ENCODE peak calls at places on chromosomes 6 and 20, in six cellular contexts. One of them, this sample, is unnamed.
A peak's percentile ranks its signal among the peaks of the same experiment; 100 is the strongest.

GRCh38 chr6:151784441-151785214 is 22.9 kb upstream of the ESR1 start:
- DNase-seq in CD8-positive, alpha-beta memory T cell: no peak
- DNase-seq in neural progenitor cell: no peak
- DNase-seq in left lung: no peak
- DNase-seq in mesenchymal stem cell: no peak
- DNase-seq in fibroblast of lung: peak; percentile 5
- DNase-seq in this sample: no peak

GRCh38 chr6:89348372-89348771 is 4.2 kb downstream of the UBE2J1 start:
- DNase-seq in fibroblast of lung: peak; percentile 79
- DNase-seq in left lung: no peak
- DNase-seq in mesenchymal stem cell: no peak
- DNase-seq in neural progenitor cell: no peak
- DNase-seq in CD8-positive, alpha-beta memory T cell: no peak
- DNase-seq in this sample: no peak

GRCh38 chr20:16898433-16898832 is 150.3 kb downstream of the OTOR start:
- DNase-seq in CD8-positive, alpha-beta memory T cell: no peak
- DNase-seq in fibroblast of lung: peak; percentile 5
- DNase-seq in neural progenitor cell: no peak
- DNase-seq in mesenchymal stem cell: peak; percentile 48
- DNase-seq in left lung: no peak
- DNase-seq in this sample: no peak

GRCh38 chr6:139650941-139651340 is 276.5 kb upstream of the CITED2 start:
- DNase-seq in left lung: no peak
- DNase-seq in mesenchymal stem cell: peak; percentile 41
- DNase-seq in fibroblast of lung: no peak
- DNase-seq in CD8-positive, alpha-beta memory T cell: no peak
- DNase-seq in neural progenitor cell: no peak
- DNase-seq in this sample: no peak

GRCh38 chr6:45741437-45742166 is 274.1 kb downstream of the CLIC5 start:
- DNase-seq in left lung: peak; percentile 80
- DNase-seq in mesenchymal stem cell: no peak
- DNase-seq in neural progenitor cell: no peak
- DNase-seq in CD8-positive, alpha-beta memory T cell: no peak
- DNase-seq in fibroblast of lung: peak; percentile 36
- DNase-seq in this sample: no peak

GRCh38 chr6:169975286-169975685 is 223.9 kb downstream of the ERMARD start:
- DNase-seq in fibroblast of lung: no peak
- DNase-seq in CD8-positive, alpha-beta memory T cell: no peak
- DNase-seq in neural progenitor cell: no peak
- DNase-seq in left lung: peak; percentile 61
- DNase-seq in mesenchymal stem cell: no peak
- DNase-seq in this sample: peak; percentile 17

GRCh38 chr20:36941403-36941835 is 10.1 kb downstream of the SAMHD1 start:
- DNase-seq in fibroblast of lung: no peak
- DNase-seq in left lung: no peak
- DNase-seq in mesenchymal stem cell: no peak
- DNase-seq in CD8-positive, alpha-beta memory T cell: no peak
- DNase-seq in neural progenitor cell: no peak
- DNase-seq in this sample: no peak

GRCh38 chr20:37376791-37377190 is 30.9 kb downstream of the SRC start:
- DNase-seq in mesenchymal stem cell: no peak
- DNase-seq in left lung: no peak
- DNase-seq in neural progenitor cell: no peak
- DNase-seq in fibroblast of lung: no peak
- DNase-seq in CD8-positive, alpha-beta memory T cell: no peak
- DNase-seq in this sample: no peak

GRCh38 chr6:107458687-107459282 is 579 bp downstream of the PDSS2 start:
- DNase-seq in CD8-positive, alpha-beta memory T cell: peak; percentile 14
- DNase-seq in neural progenitor cell: no peak
- DNase-seq in left lung: no peak
- DNase-seq in fibroblast of lung: peak; percentile 31
- DNase-seq in mesenchymal stem cell: peak; percentile 61
- DNase-seq in this sample: peak; percentile 13

GRCh38 chr6:1553562-1554088 is 56.1 kb upstream of the FOXC1 start:
- DNase-seq in left lung: no peak
- DNase-seq in fibroblast of lung: no peak
- DNase-seq in neural progenitor cell: no peak
- DNase-seq in CD8-positive, alpha-beta memory T cell: no peak
- DNase-seq in mesenchymal stem cell: no peak
- DNase-seq in this sample: no peak

GRCh38 chr20:4694076-4694475 is 27.6 kb upstream of the PRND start:
- DNase-seq in CD8-positive, alpha-beta memory T cell: no peak
- DNase-seq in left lung: no peak
- DNase-seq in mesenchymal stem cell: no peak
- DNase-seq in fibroblast of lung: no peak
- DNase-seq in neural progenitor cell: no peak
- DNase-seq in this sample: no peak

GRCh38 chr6:68233623-68234022 is 401.5 kb upstream of the ADGRB3 start:
- DNase-seq in mesenchymal stem cell: peak; percentile 62
- DNase-seq in neural progenitor cell: no peak
- DNase-seq in fibroblast of lung: peak; percentile 56
- DNase-seq in left lung: no peak
- DNase-seq in CD8-positive, alpha-beta memory T cell: no peak
- DNase-seq in this sample: no peak

GRCh38 chr6:158283304-158284005 is 28.8 kb upstream of the TULP4 start:
- DNase-seq in left lung: no peak
- DNase-seq in fibroblast of lung: peak; percentile 67
- DNase-seq in mesenchymal stem cell: peak; percentile 12
- DNase-seq in CD8-positive, alpha-beta memory T cell: peak; percentile 7
- DNase-seq in neural progenitor cell: peak; percentile 70
- DNase-seq in this sample: no peak

GRCh38 chr20:63742381-63743024 is 2.9 kb downstream of the SLC2A4RG start:
- DNase-seq in fibroblast of lung: no peak
- DNase-seq in mesenchymal stem cell: no peak
- DNase-seq in CD8-positive, alpha-beta memory T cell: no peak
- DNase-seq in left lung: peak; percentile 70
- DNase-seq in neural progenitor cell: no peak
- DNase-seq in this sample: no peak

DNA sequence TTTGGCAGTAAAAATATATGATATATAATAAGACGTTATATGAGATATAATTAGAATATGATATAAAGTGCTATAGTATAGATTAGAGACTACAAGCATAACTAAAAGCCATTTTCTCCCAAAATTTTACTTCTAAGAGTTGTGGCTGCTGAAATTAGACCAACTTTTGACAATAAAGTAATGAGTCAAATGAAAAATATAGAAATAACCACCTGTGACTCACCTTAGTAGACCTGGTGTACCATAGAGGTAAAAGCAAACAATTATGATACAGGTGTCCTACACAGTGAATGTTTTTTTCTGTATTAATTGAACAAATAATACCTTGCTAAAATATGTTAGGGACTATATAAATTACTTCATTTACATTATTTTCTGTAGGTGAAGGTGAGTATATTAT is 482.9 kb upstream of the MAN1A1 start:
- DNase-seq in neural progenitor cell: no peak
- DNase-seq in left lung: no peak
- DNase-seq in fibroblast of lung: no peak
- DNase-seq in CD8-positive, alpha-beta memory T cell: no peak
- DNase-seq in mesenchymal stem cell: no peak
- DNase-seq in this sample: no peak
- H3K27ac ChIP-seq in neural progenitor cell: no peak overlapping the region
- H3K27ac ChIP-seq in left lung: no peak overlapping the region
- H3K27ac ChIP-seq in fibroblast of lung: no peak overlapping the region
- H3K27ac ChIP-seq in CD8-positive, alpha-beta memory T cell: no peak overlapping the region
- H3K27ac ChIP-seq in mesenchymal stem cell: no peak overlapping the region
- H3K27ac ChIP-seq in this sample: no peak overlapping the region

GRCh38 chr20:44703183-44703925 is 11.8 kb upstream of the CCN5 start:
- DNase-seq in CD8-positive, alpha-beta memory T cell: no peak
- DNase-seq in fibroblast of lung: no peak
- DNase-seq in mesenchymal stem cell: no peak
- DNase-seq in left lung: no peak
- DNase-seq in neural progenitor cell: no peak
- DNase-seq in this sample: no peak

GRCh38 chr20:44702776-44703175 is 12.4 kb upstream of the CCN5 start:
- DNase-seq in left lung: no peak
- DNase-seq in CD8-positive, alpha-beta memory T cell: no peak
- DNase-seq in fibroblast of lung: peak; percentile 94
- DNase-seq in neural progenitor cell: no peak
- DNase-seq in mesenchymal stem cell: peak; percentile 95
- DNase-seq in this sample: peak; percentile 79

GRCh38 chr20:44705364-44706094 is 9.6 kb upstream of the CCN5 start:
- DNase-seq in left lung: no peak
- DNase-seq in mesenchymal stem cell: no peak
- DNase-seq in neural progenitor cell: no peak
- DNase-seq in CD8-positive, alpha-beta memory T cell: no peak
- DNase-seq in fibroblast of lung: no peak
- DNase-seq in this sample: no peak

GRCh38 chr20:44703956-44704488 is 11.1 kb upstream of the CCN5 start:
- DNase-seq in left lung: no peak
- DNase-seq in CD8-positive, alpha-beta memory T cell: no peak
- DNase-seq in neural progenitor cell: no peak
- DNase-seq in mesenchymal stem cell: no peak
- DNase-seq in fibroblast of lung: no peak
- DNase-seq in this sample: no peak

GRCh38 chr20:44704551-44704971 is 10.6 kb upstream of the CCN5 start:
- DNase-seq in neural progenitor cell: no peak
- DNase-seq in left lung: peak; percentile 43
- DNase-seq in mesenchymal stem cell: peak; percentile 55
- DNase-seq in CD8-positive, alpha-beta memory T cell: no peak
- DNase-seq in fibroblast of lung: peak; percentile 83
- DNase-seq in this sample: no peak
- H3K27me3 ChIP-seq in neural progenitor cell: no peaks in the 10 kb centered on the region
- H3K27me3 ChIP-seq in left lung: no peaks in the 10 kb centered on the region
- H3K27me3 ChIP-seq in mesenchymal stem cell: no peaks in the 10 kb centered on the region
- H3K27me3 ChIP-seq in CD8-positive, alpha-beta memory T cell: no peaks in the 10 kb centered on the region
- H3K27me3 ChIP-seq in fibroblast of lung: peaks cover 2% of the 10 kb centered on the region
- H3K27me3 ChIP-seq in this sample: no peaks in the 10 kb centered on the region

GRCh38 chr6:24909281-24910216 is 26.2 kb downstream of the RIPOR2 start:
- DNase-seq in fibroblast of lung: no peak
- DNase-seq in neural progenitor cell: no peak
- DNase-seq in left lung: no peak
- DNase-seq in CD8-positive, alpha-beta memory T cell: no peak
- DNase-seq in mesenchymal stem cell: no peak
- DNase-seq in this sample: no peak

GRCh38 chr6:24910331-24910849 is 25.4 kb downstream of the RIPOR2 start:
- DNase-seq in fibroblast of lung: peak; percentile 30
- DNase-seq in neural progenitor cell: peak; percentile 45
- DNase-seq in mesenchymal stem cell: no peak
- DNase-seq in CD8-positive, alpha-beta memory T cell: no peak
- DNase-seq in left lung: peak; percentile 76
- DNase-seq in this sample: peak; percentile 58

GRCh38 chr6:24908555-24908954 is 27.2 kb downstream of the RIPOR2 start:
- DNase-seq in CD8-positive, alpha-beta memory T cell: no peak
- DNase-seq in neural progenitor cell: no peak
- DNase-seq in fibroblast of lung: no peak
- DNase-seq in left lung: no peak
- DNase-seq in mesenchymal stem cell: no peak
- DNase-seq in this sample: no peak

GRCh38 chr6:24911983-24912382 is 23.8 kb downstream of the RIPOR2 start:
- DNase-seq in fibroblast of lung: no peak
- DNase-seq in neural progenitor cell: no peak
- DNase-seq in CD8-positive, alpha-beta memory T cell: no peak
- DNase-seq in left lung: no peak
- DNase-seq in mesenchymal stem cell: no peak
- DNase-seq in this sample: no peak

DNA sequence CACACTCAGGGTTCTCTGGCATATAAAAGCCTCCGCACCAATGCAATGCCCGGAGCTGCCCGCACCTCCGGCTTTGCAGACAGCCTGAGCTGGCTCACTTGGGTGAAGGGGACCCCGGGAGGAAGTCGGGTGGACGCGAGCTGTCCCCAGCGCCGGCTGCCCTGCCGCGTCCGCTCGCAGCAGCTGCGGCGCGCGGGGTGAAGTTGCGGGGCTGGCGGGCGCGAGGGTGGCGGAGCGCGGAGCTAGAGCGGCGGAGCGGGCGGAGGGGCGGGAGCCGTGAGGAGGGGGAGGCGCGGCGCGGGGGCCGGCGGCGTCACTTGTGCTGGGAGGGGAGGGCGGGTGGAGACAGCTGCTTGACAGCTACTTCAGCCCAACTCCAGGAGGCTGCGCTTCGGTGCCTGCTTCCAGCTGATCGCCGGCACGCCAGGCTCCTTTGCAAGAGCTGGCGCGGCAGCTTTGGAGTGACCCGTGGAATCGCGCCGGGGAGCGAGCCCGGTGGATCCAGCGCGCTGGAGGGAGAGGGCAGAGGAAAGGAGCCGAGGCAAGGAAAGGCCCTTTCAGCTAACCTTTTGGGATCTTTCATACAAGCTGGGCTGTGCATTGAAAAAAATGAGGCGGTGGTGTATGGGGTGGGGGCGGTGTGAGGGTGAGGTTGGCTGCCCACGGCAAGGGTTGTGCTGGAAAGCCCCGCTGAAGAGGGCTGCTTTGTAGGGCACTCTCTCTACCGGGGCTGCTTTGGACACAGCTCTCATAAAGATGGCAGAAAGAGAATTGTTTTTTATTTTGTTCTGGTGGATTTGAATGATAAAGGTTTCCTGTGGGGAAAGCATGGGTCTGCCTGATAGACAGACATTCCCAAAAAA is 24.7 kb downstream of the RIPOR2 start:
- DNase-seq in mesenchymal stem cell: peak; percentile 57
- DNase-seq in left lung: peak; percentile 89
- DNase-seq in neural progenitor cell: peak; percentile 91
- DNase-seq in fibroblast of lung: peak; percentile 67
- DNase-seq in CD8-positive, alpha-beta memory T cell: peak; percentile 20
- DNase-seq in this sample: peak; percentile 70
- H3K27ac ChIP-seq in mesenchymal stem cell: no peak overlapping the region
- H3K27ac ChIP-seq in left lung: no peak overlapping the region
- H3K27ac ChIP-seq in neural progenitor cell: no peak overlapping the region
- H3K27ac ChIP-seq in fibroblast of lung: no peak overlapping the region
- H3K27ac ChIP-seq in CD8-positive, alpha-beta memory T cell: peak overlapping the region; percentile 51
- H3K27ac ChIP-seq in this sample: no peak overlapping the region

GRCh38 chr20:46156065-46156464 is 38.0 kb downstream of the CD40 start:
- DNase-seq in mesenchymal stem cell: no peak
- DNase-seq in left lung: no peak
- DNase-seq in fibroblast of lung: no peak
- DNase-seq in CD8-positive, alpha-beta memory T cell: no peak
- DNase-seq in neural progenitor cell: no peak
- DNase-seq in this sample: no peak

GRCh38 chr20:46157076-46157592 is 39.0 kb downstream of the CD40 start:
- DNase-seq in left lung: no peak
- DNase-seq in mesenchymal stem cell: no peak
- DNase-seq in fibroblast of lung: no peak
- DNase-seq in neural progenitor cell: no peak
- DNase-seq in CD8-positive, alpha-beta memory T cell: no peak
- DNase-seq in this sample: no peak

GRCh38 chr20:46159101-46159897 is 41.2 kb downstream of the CD40 start:
- DNase-seq in neural progenitor cell: no peak
- DNase-seq in fibroblast of lung: no peak
- DNase-seq in mesenchymal stem cell: no peak
- DNase-seq in left lung: no peak
- DNase-seq in CD8-positive, alpha-beta memory T cell: no peak
- DNase-seq in this sample: no peak

GRCh38 chr20:46158476-46158987 is 40.4 kb downstream of the CD40 start:
- DNase-seq in fibroblast of lung: no peak
- DNase-seq in mesenchymal stem cell: no peak
- DNase-seq in CD8-positive, alpha-beta memory T cell: no peak
- DNase-seq in neural progenitor cell: no peak
- DNase-seq in left lung: no peak
- DNase-seq in this sample: no peak

DNA sequence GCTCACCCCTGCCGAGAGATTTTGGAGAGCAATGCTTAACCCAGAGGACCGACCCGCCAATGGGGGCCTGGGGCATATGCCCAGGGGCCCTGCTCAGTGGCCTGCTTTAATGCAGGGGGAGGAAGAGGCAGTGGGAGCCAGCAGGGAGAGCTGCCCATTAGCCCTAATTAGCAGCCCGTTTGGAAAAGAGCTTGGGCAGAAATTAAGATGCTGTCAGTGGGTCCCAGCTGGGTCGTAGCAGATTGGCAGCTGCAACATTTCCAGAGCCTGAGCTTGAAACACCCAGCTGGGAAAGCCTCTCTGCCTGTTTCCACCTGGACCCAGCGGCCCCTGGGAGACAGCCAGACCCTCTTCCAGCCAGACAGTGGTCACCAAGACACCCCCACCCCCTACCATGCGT is 39.5 kb downstream of the CD40 start:
- DNase-seq in left lung: no peak
- DNase-seq in mesenchymal stem cell: no peak
- DNase-seq in fibroblast of lung: no peak
- DNase-seq in neural progenitor cell: no peak
- DNase-seq in CD8-positive, alpha-beta memory T cell: no peak
- DNase-seq in this sample: no peak
- H3K27me3 ChIP-seq in left lung: peaks cover 86% of the 10 kb centered on the region
- H3K27me3 ChIP-seq in mesenchymal stem cell: peaks cover 96% of the 10 kb centered on the region
- H3K27me3 ChIP-seq in fibroblast of lung: peaks cover 10% of the 10 kb centered on the region
- H3K27me3 ChIP-seq in neural progenitor cell: no peaks in the 10 kb centered on the region
- H3K27me3 ChIP-seq in CD8-positive, alpha-beta memory T cell: no peaks in the 10 kb centered on the region
- H3K27me3 ChIP-seq in this sample: no peaks in the 10 kb centered on the region